ENCODE peak calls at places on chromosomes 12 and 14, in ten cellular contexts. J, U, Q, Z, W, P, G, F, A and T are unnamed samples.

GRCh38 chr14:103125098-103126070 is 2.1 kb downstream of the TNFAIP2 start:
- DNase-seq in P (no peak), Z (no peak), A (no peak), G (no peak), W (no peak), Q (no peak), J (peak), F (no peak), U (no peak), T (no peak)

GRCh38 chr12:27615331-27615891 is 80.8 kb upstream of the REP15 start:
- DNase-seq in G (no peak), Q (no peak), A (peak), J (no peak), P (no peak), Z (no peak), W (no peak), F (no peak), U (no peak), T (no peak)

GRCh38 chr14:100421756-100422470 is 98.8 kb downstream of the SLC25A47 start:
- DNase-seq in U (no peak), A (no peak), F (no peak), W (no peak), Z (no peak), Q (no peak), P (no peak), J (no peak), G (no peak), T (no peak)

GRCh38 chr12:66288121-66288520 is 14.2 kb upstream of the HELB start:
- DNase-seq in J (no peak), P (peak), Z (peak), G (no peak), Q (peak), U (no peak), F (no peak), A (no peak), W (no peak), T (no peak)

GRCh38 chr14:67547224-67547780 is 14.2 kb downstream of the PLEKHH1 start:
- DNase-seq in P (no peak), Q (no peak), A (no peak), U (no peak), Z (no peak), W (no peak), F (no peak), J (no peak), G (no peak), T (no peak)

GRCh38 chr12:56160894-56161667 is 2.9 kb downstream of the MYL6 start:
- DNase-seq in Z (no peak), P (no peak), Q (no peak), A (peak), U (no peak), F (no peak), J (no peak), G (no peak), W (no peak), T (no peak)

GRCh38 chr12:107760207-107760816 is 625 bp downstream of the PRDM4 start:
- DNase-seq in U (no peak), P (no peak), Q (peak), G (no peak), Z (peak), A (no peak), J (no peak), W (no peak), F (peak), T (peak)

GRCh38 chr12:110585231-110585799 is 2.2 kb upstream of the PPTC7 start:
- DNase-seq in P (no peak), W (no peak), F (peak), Z (peak), G (no peak), A (peak), Q (no peak), J (no peak), U (no peak), T (peak)

GRCh38 chr12:94073441-94074051 is 74.8 kb upstream of the PLXNC1 start:
- DNase-seq in A (peak), Q (no peak), Z (no peak), W (no peak), G (no peak), U (no peak), P (no peak), F (peak), J (no peak), T (no peak)

GRCh38 chr12:28033538-28033915 is 61.0 kb upstream of the PTHLH start:
- DNase-seq in A (no peak), P (no peak), W (no peak), Z (no peak), U (no peak), Q (no peak), G (no peak), J (no peak), F (no peak), T (no peak)

GRCh38 chr12:114976959-114977358 is 293.0 kb upstream of the TBX3 start:
- DNase-seq in Z (no peak), J (no peak), Q (no peak), U (no peak), F (no peak), G (no peak), W (no peak), P (no peak), A (peak), T (no peak)

GRCh38 chr12:105107176-105107496 is 395 bp upstream of the WASHC4 start:
- DNase-seq in W (no peak), G (no peak), Z (no peak), Q (no peak), A (peak), P (no peak), U (no peak), F (no peak), J (no peak), T (no peak)

GRCh38 chr12:1530592-1531159 is 63.7 kb downstream of the FBXL14 start:
- DNase-seq in Q (no peak), W (no peak), Z (no peak), J (no peak), A (no peak), G (no peak), U (no peak), F (no peak), P (no peak), T (no peak)

GRCh38 chr12:127583041-127583440 is 683.9 kb upstream of the TMEM132C start:
- DNase-seq in J (no peak), P (no peak), W (no peak), A (no peak), F (no peak), U (no peak), Z (no peak), Q (no peak), G (no peak), T (no peak)